ENCODE peak calls at places on chromosomes 2 and 18, in six cellular contexts. One of them, this sample, is unnamed.

GRCh38 chr2:121965666-121966065 is 210.2 kb downstream of the TSN start:
- DNase-seq in 8988T: no peak
- DNase-seq in A172: no peak
- DNase-seq in CD8-positive, alpha-beta memory T cell: no peak
- DNase-seq in stimulated activated CD4-positive, alpha-beta T cell treated with anti-CD3 and anti-CD28 coated beads, Interleukin-1b, Interleukin-23, amount 100 ng/mL, for 48 hours: no peak
- DNase-seq in B cell: no peak
- DNase-seq in this sample: no peak

GRCh38 chr18:4405965-4406364 is 49.1 kb downstream of the DLGAP1 start:
- DNase-seq in A172: no peak
- DNase-seq in B cell: no peak
- DNase-seq in 8988T: no peak
- DNase-seq in CD8-positive, alpha-beta memory T cell: no peak
- DNase-seq in stimulated activated CD4-positive, alpha-beta T cell treated with anti-CD3 and anti-CD28 coated beads, Interleukin-1b, Interleukin-23, amount 100 ng/mL, for 48 hours: no peak
- DNase-seq in this sample: no peak

GRCh38 chr2:74930811-74931486 is 27.5 kb upstream of the POLE4 start:
- DNase-seq in A172: no peak
- DNase-seq in 8988T: no peak
- DNase-seq in CD8-positive, alpha-beta memory T cell: no peak
- DNase-seq in stimulated activated CD4-positive, alpha-beta T cell treated with anti-CD3 and anti-CD28 coated beads, Interleukin-1b, Interleukin-23, amount 100 ng/mL, for 48 hours: no peak
- DNase-seq in B cell: no peak
- DNase-seq in this sample: no peak

GRCh38 chr2:59502981-59503380 is 1050.5 kb downstream of the BCL11A start:
- DNase-seq in B cell: no peak
- DNase-seq in CD8-positive, alpha-beta memory T cell: no peak
- DNase-seq in stimulated activated CD4-positive, alpha-beta T cell treated with anti-CD3 and anti-CD28 coated beads, Interleukin-1b, Interleukin-23, amount 100 ng/mL, for 48 hours: no peak
- DNase-seq in A172: no peak
- DNase-seq in 8988T: no peak
- DNase-seq in this sample: no peak

GRCh38 chr2:125424386-125424785 is 1231.6 kb upstream of the GYPC start:
- DNase-seq in A172: no peak
- DNase-seq in stimulated activated CD4-positive, alpha-beta T cell treated with anti-CD3 and anti-CD28 coated beads, Interleukin-1b, Interleukin-23, amount 100 ng/mL, for 48 hours: no peak
- DNase-seq in CD8-positive, alpha-beta memory T cell: no peak
- DNase-seq in 8988T: no peak
- DNase-seq in B cell: no peak
- DNase-seq in this sample: no peak

GRCh38 chr2:152339762-152340286 is 4.8 kb downstream of the FMNL2 start:
- DNase-seq in A172: no peak
- DNase-seq in CD8-positive, alpha-beta memory T cell: no peak
- DNase-seq in stimulated activated CD4-positive, alpha-beta T cell treated with anti-CD3 and anti-CD28 coated beads, Interleukin-1b, Interleukin-23, amount 100 ng/mL, for 48 hours: no peak
- DNase-seq in B cell: no peak
- DNase-seq in 8988T: no peak
- DNase-seq in this sample: no peak

GRCh38 chr18:31447530-31448191 is at the start of gene DSG3:
- DNase-seq in A172: no peak
- DNase-seq in CD8-positive, alpha-beta memory T cell: no peak
- DNase-seq in stimulated activated CD4-positive, alpha-beta T cell treated with anti-CD3 and anti-CD28 coated beads, Interleukin-1b, Interleukin-23, amount 100 ng/mL, for 48 hours: no peak
- DNase-seq in 8988T: no peak
- DNase-seq in B cell: no peak
- DNase-seq in this sample: no peak

GRCh38 chr2:64462171-64462570 is 8.2 kb downstream of the LGALSL start:
- DNase-seq in CD8-positive, alpha-beta memory T cell: no peak
- DNase-seq in A172: no peak
- DNase-seq in stimulated activated CD4-positive, alpha-beta T cell treated with anti-CD3 and anti-CD28 coated beads, Interleukin-1b, Interleukin-23, amount 100 ng/mL, for 48 hours: no peak
- DNase-seq in B cell: no peak
- DNase-seq in 8988T: no peak
- DNase-seq in this sample: no peak

GRCh38 chr2:38375711-38376345 is 1.2 kb downstream of the ATL2 start:
- DNase-seq in CD8-positive, alpha-beta memory T cell: peak
- DNase-seq in A172: no peak
- DNase-seq in B cell: no peak
- DNase-seq in 8988T: no peak
- DNase-seq in stimulated activated CD4-positive, alpha-beta T cell treated with anti-CD3 and anti-CD28 coated beads, Interleukin-1b, Interleukin-23, amount 100 ng/mL, for 48 hours: peak
- DNase-seq in this sample: no peak

GRCh38 chr2:230318190-230319121 is 8.5 kb upstream of the SP140L start:
- DNase-seq in 8988T: no peak
- DNase-seq in A172: no peak
- DNase-seq in CD8-positive, alpha-beta memory T cell: no peak
- DNase-seq in stimulated activated CD4-positive, alpha-beta T cell treated with anti-CD3 and anti-CD28 coated beads, Interleukin-1b, Interleukin-23, amount 100 ng/mL, for 48 hours: no peak
- DNase-seq in B cell: no peak
- DNase-seq in this sample: no peak

GRCh38 chr2:56754627-56755026 is 570.8 kb downstream of the CCDC85A start:
- DNase-seq in stimulated activated CD4-positive, alpha-beta T cell treated with anti-CD3 and anti-CD28 coated beads, Interleukin-1b, Interleukin-23, amount 100 ng/mL, for 48 hours: no peak
- DNase-seq in A172: no peak
- DNase-seq in 8988T: no peak
- DNase-seq in B cell: no peak
- DNase-seq in CD8-positive, alpha-beta memory T cell: no peak
- DNase-seq in this sample: no peak

GRCh38 chr2:30721668-30722647 is 85.3 kb downstream of the CAPN13 start:
- DNase-seq in CD8-positive, alpha-beta memory T cell: no peak
- DNase-seq in stimulated activated CD4-positive, alpha-beta T cell treated with anti-CD3 and anti-CD28 coated beads, Interleukin-1b, Interleukin-23, amount 100 ng/mL, for 48 hours: no peak
- DNase-seq in A172: no peak
- DNase-seq in 8988T: no peak
- DNase-seq in B cell: no peak
- DNase-seq in this sample: no peak

GRCh38 chr2:95052804-95053535 is 27.5 kb downstream of the MAL start:
- DNase-seq in A172: no peak
- DNase-seq in 8988T: no peak
- DNase-seq in B cell: no peak
- DNase-seq in stimulated activated CD4-positive, alpha-beta T cell treated with anti-CD3 and anti-CD28 coated beads, Interleukin-1b, Interleukin-23, amount 100 ng/mL, for 48 hours: no peak
- DNase-seq in CD8-positive, alpha-beta memory T cell: no peak
- DNase-seq in this sample: peak

GRCh38 chr2:96353032-96353561 is 17.5 kb downstream of the NCAPH start:
- DNase-seq in B cell: no peak
- DNase-seq in stimulated activated CD4-positive, alpha-beta T cell treated with anti-CD3 and anti-CD28 coated beads, Interleukin-1b, Interleukin-23, amount 100 ng/mL, for 48 hours: no peak
- DNase-seq in 8988T: no peak
- DNase-seq in A172: no peak
- DNase-seq in CD8-positive, alpha-beta memory T cell: no peak
- DNase-seq in this sample: no peak

GRCh38 chr2:11762799-11763461 is 16.5 kb downstream of the LPIN1 start:
- DNase-seq in B cell: no peak
- DNase-seq in CD8-positive, alpha-beta memory T cell: no peak
- DNase-seq in 8988T: no peak
- DNase-seq in A172: no peak
- DNase-seq in stimulated activated CD4-positive, alpha-beta T cell treated with anti-CD3 and anti-CD28 coated beads, Interleukin-1b, Interleukin-23, amount 100 ng/mL, for 48 hours: no peak
- DNase-seq in this sample: peak

GRCh38 chr2:227939271-227940027 is 68.0 kb downstream of the DAW1 start:
- DNase-seq in stimulated activated CD4-positive, alpha-beta T cell treated with anti-CD3 and anti-CD28 coated beads, Interleukin-1b, Interleukin-23, amount 100 ng/mL, for 48 hours: no peak
- DNase-seq in A172: peak
- DNase-seq in B cell: no peak
- DNase-seq in 8988T: no peak
- DNase-seq in CD8-positive, alpha-beta memory T cell: no peak
- DNase-seq in this sample: no peak

GRCh38 chr2:46275995-46276394 is 21.2 kb upstream of the EPAS1 start:
- DNase-seq in B cell: no peak
- DNase-seq in stimulated activated CD4-positive, alpha-beta T cell treated with anti-CD3 and anti-CD28 coated beads, Interleukin-1b, Interleukin-23, amount 100 ng/mL, for 48 hours: no peak
- DNase-seq in CD8-positive, alpha-beta memory T cell: no peak
- DNase-seq in 8988T: no peak
- DNase-seq in A172: no peak
- DNase-seq in this sample: no peak

GRCh38 chr18:2348003-2348402 is 223.3 kb downstream of the METTL4 start:
- DNase-seq in CD8-positive, alpha-beta memory T cell: no peak
- DNase-seq in B cell: no peak
- DNase-seq in A172: no peak
- DNase-seq in stimulated activated CD4-positive, alpha-beta T cell treated with anti-CD3 and anti-CD28 coated beads, Interleukin-1b, Interleukin-23, amount 100 ng/mL, for 48 hours: no peak
- DNase-seq in 8988T: no peak
- DNase-seq in this sample: no peak

GRCh38 chr2:166092889-166093288 is 34.9 kb downstream of the SCN1A start:
- DNase-seq in B cell: no peak
- DNase-seq in 8988T: no peak
- DNase-seq in CD8-positive, alpha-beta memory T cell: no peak
- DNase-seq in A172: peak
- DNase-seq in stimulated activated CD4-positive, alpha-beta T cell treated with anti-CD3 and anti-CD28 coated beads, Interleukin-1b, Interleukin-23, amount 100 ng/mL, for 48 hours: no peak
- DNase-seq in this sample: no peak

GRCh38 chr2:151029406-151030157 is 232.1 kb downstream of the RBM43 start:
- DNase-seq in A172: peak
- DNase-seq in B cell: no peak
- DNase-seq in CD8-positive, alpha-beta memory T cell: no peak
- DNase-seq in 8988T: no peak
- DNase-seq in stimulated activated CD4-positive, alpha-beta T cell treated with anti-CD3 and anti-CD28 coated beads, Interleukin-1b, Interleukin-23, amount 100 ng/mL, for 48 hours: no peak
- DNase-seq in this sample: no peak

This sample was measured in chondrocyte.